ENCODE peak calls at places on chromosome 5, in six cellular contexts. L is stomach, F is esophagus muscularis mucosa, T is sigmoid colon, C is spleen, U is HCT116. M is an unnamed sample.

GRCh38 chr5:129904667-129905466 is 602 bp downstream of the CHSY3 start:
- DNase-seq in T (peak; percentile 64), L (no peak), U (no peak), F (no peak), C (peak; percentile 77), M (no peak)

GRCh38 chr5:96978812-96979449 is 43.1 kb downstream of the LNPEP start:
- DNase-seq in L (no peak), C (no peak), T (no peak), U (no peak), F (no peak), M (no peak)

GRCh38 chr5:20347334-20347733 is 359.3 kb upstream of the CDH18 start:
- DNase-seq in U (no peak), T (no peak), L (no peak), C (no peak), F (no peak), M (no peak)

GRCh38 chr5:42366051-42366450 is 57.2 kb upstream of the GHR start:
- DNase-seq in F (no peak), C (no peak), L (no peak), T (no peak), U (no peak), M (no peak)

GRCh38 chr5:62385136-62385535 is 18.6 kb downstream of the DIMT1 start:
- DNase-seq in F (no peak), C (no peak), T (no peak), L (no peak), U (no peak), M (no peak)

GRCh38 chr5:72693001-72693442 is 123.4 kb upstream of the TNPO1 start:
- DNase-seq in C (no peak), F (no peak), U (no peak), L (no peak), T (no peak), M (no peak)

GRCh38 chr5:756865-757345 is 27.6 kb downstream of the ZDHHC11B start:
- DNase-seq in T (peak; percentile 63), C (no peak), L (peak; percentile 64), F (no peak), U (no peak), M (no peak)

GRCh38 chr5:119319890-119320289 is 35.9 kb upstream of the TNFAIP8 start:
- DNase-seq in F (no peak), U (no peak), C (no peak), T (no peak), L (no peak), M (no peak)

GRCh38 chr5:86199287-86199686 is 418.5 kb upstream of the COX7C start:
- DNase-seq in C (no peak), L (no peak), T (no peak), U (no peak), F (no peak), M (no peak)

GRCh38 chr5:159883522-159883950 is 32.7 kb upstream of the ADRA1B start:
- DNase-seq in C (no peak), U (no peak), L (no peak), F (no peak), T (no peak), M (no peak)

GRCh38 chr5:73272351-73272750 is 99.4 kb downstream of the TMEM174 start:
- DNase-seq in U (no peak), L (no peak), C (no peak), T (no peak), F (no peak), M (no peak)

GRCh38 chr5:115366223-115366622 is 69.8 kb upstream of the CCDC112 start:
- DNase-seq in C (no peak), T (no peak), L (no peak), U (no peak), F (no peak), M (peak; percentile 96)

GRCh38 chr5:150278916-150279315 is 10.7 kb downstream of the CAMK2A start:
- DNase-seq in U (no peak), L (no peak), F (no peak), T (no peak), C (no peak), M (no peak)

GRCh38 chr5:59328801-59329296 is 564.7 kb downstream of the PDE4D start:
- DNase-seq in T (no peak), U (no peak), L (no peak), C (no peak), F (no peak), M (peak; percentile 85)

GRCh38 chr5:76403963-76404693 is 1.0 kb downstream of the IQGAP2 start:
- DNase-seq in T (peak; percentile 67), F (no peak), U (no peak), L (peak; percentile 79), C (peak; percentile 90), M (no peak)

GRCh38 chr5:67773439-67773988 is 442.0 kb upstream of the PIK3R1 start:
- DNase-seq in L (no peak), C (no peak), T (peak; percentile 69), U (peak; percentile 50), F (no peak), M (peak; percentile 6)

GRCh38 chr5:84524491-84524890 is 139.8 kb upstream of the EDIL3 start:
- DNase-seq in C (no peak), L (no peak), F (no peak), U (no peak), T (no peak), M (no peak)

GRCh38 chr5:32275421-32275765 is 37.3 kb downstream of the MTMR12 start:
- DNase-seq in U (no peak), F (no peak), T (no peak), L (no peak), C (no peak), M (no peak)

GRCh38 chr5:139658928-139659667 is 10.9 kb downstream of the CXXC5 start:
- DNase-seq in L (peak; percentile 57), T (no peak), C (no peak), U (no peak), F (no peak), M (peak; percentile 48)

GRCh38 chr5:44396312-44396711 is 7.1 kb upstream of the FGF10 start:
- DNase-seq in F (no peak), U (no peak), C (no peak), L (no peak), T (no peak), M (no peak)

DNA sequence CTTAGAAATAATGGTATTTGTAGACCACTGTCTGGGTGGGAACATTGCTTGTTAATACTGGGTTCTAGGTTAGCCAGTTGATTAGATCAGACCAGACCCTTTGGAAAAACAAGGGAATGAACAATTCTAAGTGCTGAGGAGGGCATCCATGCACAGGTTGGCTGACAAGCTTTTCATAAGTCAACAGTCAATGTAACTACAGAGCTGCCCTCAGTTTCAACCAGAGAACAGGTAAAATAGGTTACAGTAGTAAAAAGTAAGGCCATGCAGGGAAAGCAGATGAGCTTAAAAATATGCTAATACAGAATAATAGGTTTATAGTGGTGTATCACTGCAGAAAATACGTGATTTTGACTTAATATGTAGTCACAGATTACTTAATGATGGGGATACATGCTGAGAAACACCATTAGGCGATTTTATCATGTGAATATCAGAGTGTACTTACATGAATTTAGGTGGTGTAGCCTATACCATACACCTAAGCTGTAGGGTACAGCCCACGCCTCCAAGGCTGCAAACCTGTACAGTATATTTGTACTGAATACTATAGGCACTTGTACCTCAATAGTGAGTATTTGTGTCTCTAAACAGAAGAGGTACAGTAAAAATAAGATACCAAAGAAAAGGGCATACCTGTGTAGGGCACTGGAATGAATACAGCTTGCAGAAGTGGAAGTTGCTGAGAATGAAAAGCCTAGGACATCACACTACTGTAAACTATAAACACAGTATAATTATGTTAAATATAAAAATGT is 6.1 kb upstream of the FGF18 start:
- DNase-seq in L (no peak), F (no peak), T (no peak), U (no peak), C (no peak), M (no peak)
- TF ChIP-seq POLR2AphosphoS5 in L (no peak), F (no peak), T (no peak), U (no peak), C (peak; percentile 3), M (no peak)

DNA sequence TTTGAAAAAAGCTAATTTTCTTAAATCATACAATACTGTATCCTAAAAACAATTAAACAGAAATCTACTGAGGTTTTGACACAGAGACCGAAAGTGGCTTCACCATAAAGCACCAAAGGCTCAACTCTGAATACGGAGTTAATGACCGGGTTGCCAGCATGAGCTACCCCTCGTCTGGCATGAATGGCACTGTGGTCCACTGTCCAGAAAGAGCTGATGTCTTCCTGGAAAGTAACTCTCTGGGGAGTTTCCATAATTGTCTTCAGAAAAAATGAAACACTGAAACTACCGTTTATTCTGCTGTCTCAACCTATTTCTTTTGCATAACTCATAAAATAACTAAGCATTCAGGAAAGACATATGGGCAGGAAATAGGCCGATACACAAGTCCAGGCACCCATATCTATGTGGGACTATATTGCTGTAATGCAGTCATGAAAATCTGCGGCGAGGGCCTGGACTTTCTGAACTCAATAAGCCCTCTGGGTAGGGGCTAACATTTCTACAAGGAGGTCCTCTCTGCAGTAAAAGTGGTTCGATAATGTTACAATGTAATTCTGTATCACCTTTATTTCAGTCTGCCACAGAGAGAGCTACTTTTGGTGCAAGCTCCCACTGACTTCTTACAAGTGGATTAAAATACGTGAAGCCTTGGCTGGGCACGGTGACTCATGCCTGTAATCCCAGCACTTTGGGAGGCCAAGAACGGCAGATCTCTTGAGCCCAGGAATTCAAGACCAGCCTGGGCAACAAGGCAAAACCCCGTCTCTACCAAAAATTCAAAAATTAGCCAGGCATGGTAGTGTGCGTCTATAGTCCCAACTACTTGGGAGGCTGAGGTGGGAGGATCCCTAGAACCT is 52.4 kb downstream of the ANKH start:
- DNase-seq in C (no peak), L (no peak), F (no peak), T (no peak), U (no peak), M (no peak)
- TF ChIP-seq POLR2A in C (no peak), L (no peak), F (no peak), T (no peak), U (no peak), M (no peak)

GRCh38 chr5:124751031-124751430 is 4.6 kb upstream of the ZNF608 start:
- DNase-seq in U (no peak), L (no peak), C (no peak), F (no peak), T (no peak), M (no peak)

GRCh38 chr5:124746916-124747769 is 704 bp upstream of the ZNF608 start:
- DNase-seq in T (peak; percentile 90), F (peak; percentile 96), U (peak; percentile 80), C (peak; percentile 86), L (peak; percentile 79), M (peak; percentile 95)

GRCh38 chr5:124747770-124748686 is 1.6 kb upstream of the ZNF608 start:
- DNase-seq in T (no peak), C (no peak), U (no peak), L (no peak), F (no peak), M (no peak)

GRCh38 chr5:124746252-124746915 is at the start of gene ZNF608:
- DNase-seq in T (no peak), F (no peak), C (no peak), U (no peak), L (no peak), M (peak; percentile 91)

GRCh38 chr5:124748687-124749594 is 2.5 kb upstream of the ZNF608 start:
- DNase-seq in L (peak; percentile 80), F (peak; percentile 94), U (peak; percentile 92), C (peak; percentile 80), T (peak; percentile 88), M (peak; percentile 97)
- TF ChIP-seq POLR2AphosphoS5 in L (peak; percentile 80), F (peak; percentile 58), U (peak; percentile 78), C (no peak), T (peak; percentile 62), M (no peak)

GRCh38 chr5:10333154-10334006 is 20.1 kb upstream of the MARCHF6 start:
- DNase-seq in C (peak; percentile 86), U (no peak), T (no peak), L (peak; percentile 60), F (peak; percentile 84), M (peak; percentile 39)
- TF ChIP-seq POLR2A in C (no peak), U (no peak), T (no peak), L (no peak), F (no peak), M (no peak)

M was measured in endothelial cell of umbilical vein.